ENCODE peak calls at places on chromosomes 3 and 15, in seven cellular contexts. P is ovary, U is IMR-90, O is uterus, C is K562, I is prostate gland, E is esophagus squamous epithelium. A is an unnamed sample.

GRCh38 chr3:71129611-71130515 is 453.7 kb downstream of the FOXP1 start:
- DNase-seq in P (no peak), U (peak; percentile 60), O (no peak), C (no peak), I (no peak), E (no peak), A (no peak)

GRCh38 chr3:8153778-8154177 is 347.8 kb upstream of the LMCD1 start:
- DNase-seq in P (no peak), U (no peak), O (no peak), C (no peak), I (no peak), E (no peak), A (no peak)

GRCh38 chr15:78681306-78682012 is 40.4 kb upstream of the CHRNB4 start:
- DNase-seq in P (no peak), U (no peak), O (no peak), C (no peak), I (no peak), E (no peak), A (no peak)

GRCh38 chr15:40773902-40774301 is 4.1 kb downstream of the C15orf62 start:
- DNase-seq in P (no peak), U (no peak), O (no peak), C (no peak), I (no peak), E (no peak), A (peak; percentile 22)

GRCh38 chr3:194092770-194093336 is 43.1 kb upstream of the HES1 start:
- DNase-seq in P (no peak), U (no peak), O (no peak), C (no peak), I (no peak), E (no peak), A (no peak)

GRCh38 chr3:101884776-101885175 is 35.5 kb downstream of the NFKBIZ start:
- DNase-seq in P (no peak), U (no peak), O (no peak), C (no peak), I (no peak), E (no peak), A (no peak)

GRCh38 chr15:89828324-89829145 is 13.9 kb upstream of the ANPEP start:
- DNase-seq in P (peak; percentile 42), U (peak; percentile 71), O (peak; percentile 55), C (no peak), I (peak; percentile 73), E (no peak), A (peak; percentile 95)

GRCh38 chr15:78051622-78052405 is 25.7 kb downstream of the TBC1D2B start:
- DNase-seq in P (no peak), U (peak; percentile 56), O (no peak), C (no peak), I (peak; percentile 57), E (no peak), A (peak; percentile 38)

GRCh38 chr15:68126415-68126814 is 72.3 kb downstream of the PIAS1 start:
- DNase-seq in P (no peak), U (no peak), O (peak; percentile 43), C (no peak), I (no peak), E (no peak), A (no peak)

GRCh38 chr3:138938056-138938876 is 8.7 kb downstream of the FOXL2 start:
- DNase-seq in P (peak; percentile 54), U (no peak), O (no peak), C (no peak), I (no peak), E (no peak), A (no peak)

GRCh38 chr3:58336135-58336882 is 3.6 kb downstream of the PXK start:
- DNase-seq in P (no peak), U (peak; percentile 89), O (no peak), C (no peak), I (no peak), E (no peak), A (no peak)

GRCh38 chr15:31016446-31016915 is 25.1 kb upstream of the MTMR10 start:
- DNase-seq in P (no peak), U (peak; percentile 83), O (no peak), C (no peak), I (no peak), E (no peak), A (no peak)

GRCh38 chr15:43893956-43894355 is 67.2 kb downstream of the WDR76 start:
- DNase-seq in P (no peak), U (no peak), O (no peak), C (no peak), I (no peak), E (no peak), A (no peak)

GRCh38 chr3:160992712-160993111 is 112.4 kb downstream of the B3GALNT1 start:
- DNase-seq in P (no peak), U (no peak), O (no peak), C (no peak), I (no peak), E (no peak), A (no peak)

GRCh38 chr3:122982202-122983185 is 45.1 kb downstream of the SEMA5B start:
- DNase-seq in P (no peak), U (no peak), O (peak; percentile 53), C (no peak), I (no peak), E (no peak), A (no peak)

GRCh38 chr15:86892774-86893449 is 813.2 kb downstream of the AGBL1 start:
- DNase-seq in P (no peak), U (no peak), O (no peak), C (no peak), I (no peak), E (no peak), A (no peak)

GRCh38 chr3:46280105-46280797 is 38.0 kb downstream of the CCR3 start:
- DNase-seq in P (no peak), U (peak; percentile 30), O (no peak), C (no peak), I (no peak), E (no peak), A (no peak)

GRCh38 chr3:32571192-32571485 is 481 bp upstream of the DYNC1LI1 start:
- DNase-seq in P (no peak), U (no peak), O (no peak), C (no peak), I (no peak), E (no peak), A (no peak)

GRCh38 chr3:64995857-64996564 is 308.2 kb upstream of the ADAMTS9 start:
- DNase-seq in P (no peak), U (peak; percentile 35), O (no peak), C (no peak), I (no peak), E (no peak), A (no peak)

DNA sequence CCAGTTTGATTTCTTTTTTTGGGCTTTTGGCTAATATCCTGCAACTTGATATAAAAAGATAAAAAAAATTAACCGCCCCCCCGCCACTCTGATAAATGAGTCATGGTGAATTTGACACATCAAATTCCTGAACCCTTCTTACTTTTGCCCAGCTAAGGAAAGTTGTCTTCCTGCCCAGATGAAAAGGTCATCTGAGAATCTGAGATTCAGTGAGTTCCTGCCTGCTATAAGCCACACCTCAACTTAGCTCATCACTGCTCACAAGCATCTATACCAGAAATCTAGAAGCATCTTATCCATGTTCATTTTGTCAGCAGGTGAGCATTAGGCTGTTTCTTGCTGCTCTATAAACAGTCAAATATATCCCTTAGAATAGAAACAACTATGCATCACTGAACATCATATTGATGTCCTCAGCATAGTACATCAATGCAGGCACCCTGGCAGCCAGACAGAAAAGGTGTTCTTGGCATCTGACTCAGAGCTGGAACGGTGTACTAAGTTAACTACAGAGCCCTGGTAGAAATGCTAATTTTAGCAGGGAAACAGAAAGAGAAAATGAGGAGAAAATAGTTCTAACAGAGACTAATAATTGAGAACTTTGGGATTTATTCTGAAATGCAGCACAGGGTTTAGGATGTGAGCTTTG is 77.1 kb downstream of the SEMA6D start:
- DNase-seq in P (no peak), U (no peak), O (no peak), C (no peak), I (peak; percentile 31), E (no peak), A (no peak)
- TF ChIP-seq POLR2A in P (no peak), U (no peak), O (no peak), C (no peak), I (no peak), E (no peak), A (no peak)

DNA sequence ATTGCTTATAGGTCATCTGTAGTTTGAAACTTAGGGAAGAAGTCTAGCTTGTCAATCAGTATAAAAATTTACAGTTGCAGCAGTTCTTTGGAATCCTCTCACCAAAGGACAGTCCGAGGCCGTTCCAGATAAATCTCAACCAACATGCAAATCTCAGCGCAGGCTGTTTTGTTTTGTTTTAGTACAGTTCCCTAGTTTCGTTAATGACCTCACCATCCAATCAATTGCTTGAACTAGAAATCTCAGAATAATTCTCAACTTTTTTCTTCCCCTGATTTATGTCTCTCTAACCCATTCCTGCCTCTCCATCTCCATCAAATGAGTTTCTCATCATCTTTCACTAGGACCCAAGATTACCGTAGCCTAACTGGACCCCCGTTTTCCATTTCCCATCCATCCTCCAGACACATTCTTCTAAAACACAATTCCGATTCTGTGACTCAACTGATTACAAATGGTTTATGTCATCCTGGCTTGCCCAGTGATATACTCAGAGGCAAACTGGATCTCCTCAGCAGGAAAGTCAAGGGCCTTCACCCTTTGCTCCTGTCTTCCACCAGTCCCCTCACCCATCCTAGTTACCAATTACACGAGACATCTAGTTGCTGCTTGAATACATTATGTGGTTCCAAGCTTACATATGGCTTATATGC is 1.3 kb downstream of the SMCO1 start:
- DNase-seq in P (no peak), U (peak; percentile 64), O (no peak), C (no peak), I (no peak), E (no peak), A (no peak)
- H3K4me1 ChIP-seq in P (no peaks in the 10 kb centered on the region), U (no peaks in the 10 kb centered on the region), O (no peaks in the 10 kb centered on the region), C (peaks cover 19% of the 10 kb centered on the region), I (no peaks in the 10 kb centered on the region), E (peaks cover 28% of the 10 kb centered on the region), A (no peaks in the 10 kb centered on the region)

DNA sequence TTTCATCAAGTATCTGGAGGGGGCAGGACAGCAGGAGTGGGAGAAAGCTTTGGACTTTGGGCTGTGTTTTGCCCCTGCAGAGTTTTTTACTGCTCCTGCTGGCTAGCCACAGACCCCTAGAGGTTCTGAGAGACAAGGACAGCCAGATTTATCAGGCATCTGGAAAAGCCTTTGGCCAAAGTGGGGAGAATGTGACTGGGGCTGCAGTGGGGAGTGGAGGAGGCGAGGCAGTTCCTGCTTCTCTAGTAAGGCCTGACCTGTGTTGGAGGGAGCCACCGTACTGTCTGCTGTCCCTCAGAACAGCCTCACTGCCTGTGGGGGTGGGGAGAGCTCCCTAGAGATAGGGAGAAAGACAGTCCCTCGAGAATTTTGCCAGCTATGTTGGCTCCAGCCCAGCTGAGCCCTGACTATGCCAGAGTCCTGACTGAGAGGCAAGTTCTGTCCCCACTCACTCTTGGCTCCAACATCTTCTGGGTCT is 2.2 kb downstream of the ALPK3 start:
- DNase-seq in P (no peak), U (no peak), O (no peak), C (no peak), I (no peak), E (no peak), A (peak; percentile 74)
- TF ChIP-seq CTCF in P (no peak), U (no peak), O (no peak), C (peak; percentile 23), I (no peak), E (no peak), A (no peak)

GRCh38 chr3:52529376-52530333 is 4.0 kb downstream of the NT5DC2 start:
- DNase-seq in P (peak; percentile 15), U (peak; percentile 46), O (peak; percentile 40), C (no peak), I (no peak), E (no peak), A (peak; percentile 49)
- TF ChIP-seq POLR2A in P (no peak), U (no peak), O (no peak), C (no peak), I (no peak), E (no peak), A (no peak)

GRCh38 chr3:99410789-99411311 is 227.5 kb upstream of the COL8A1 start:
- DNase-seq in P (no peak), U (peak; percentile 79), O (no peak), C (no peak), I (no peak), E (no peak), A (no peak)
- H3K4me1 ChIP-seq in P (no peaks in the 10 kb centered on the region), U (peaks cover 10% of the 10 kb centered on the region), O (no peaks in the 10 kb centered on the region), C (no peaks in the 10 kb centered on the region), I (no peaks in the 10 kb centered on the region), E (no peaks in the 10 kb centered on the region), A (no peaks in the 10 kb centered on the region)

A was measured in right lobe of liver.